ENCODE peak calls at places on chromosome 6, in six cellular contexts. C is H1, R is GM12878, E is HepG2, H is SK-N-SH, B is K562. L is an unnamed sample.

GRCh38 chr6:53424300-53424699 is 75.5 kb upstream of the ELOVL5 start:
- DNase-seq in C (no peak), H (no peak), R (no peak), B (no peak), E (no peak), L (no peak)

GRCh38 chr6:47334334-47334733 is 24.6 kb upstream of the TNFRSF21 start:
- DNase-seq in R (no peak), H (no peak), B (no peak), C (no peak), E (no peak), L (no peak)

GRCh38 chr6:112311950-112312547 is 35.1 kb upstream of the RFPL4B start:
- DNase-seq in H (peak; percentile 54), B (peak; percentile 31), C (no peak), E (peak; percentile 7), R (no peak), L (peak; percentile 7)

GRCh38 chr6:169162249-169162967 is 91.2 kb downstream of the THBS2 start:
- DNase-seq in H (peak; percentile 4), R (no peak), B (no peak), E (no peak), C (no peak), L (no peak)

GRCh38 chr6:84466521-84466920 is 239.1 kb upstream of the CEP162 start:
- DNase-seq in R (no peak), E (no peak), B (peak; percentile 21), H (no peak), C (no peak), L (peak; percentile 78)

GRCh38 chr6:63565058-63565726 is 7.1 kb upstream of the LOC128125822 start:
- DNase-seq in H (no peak), E (peak; percentile 98), R (no peak), C (no peak), B (no peak), L (peak; percentile 25)

GRCh38 chr6:144316866-144317204 is 31.7 kb downstream of the UTRN start:
- DNase-seq in H (no peak), B (no peak), R (no peak), E (no peak), C (no peak), L (no peak)

GRCh38 chr6:129623008-129623732 is 86.8 kb downstream of the ARHGAP18 start:
- DNase-seq in B (no peak), C (no peak), E (no peak), H (no peak), R (no peak), L (no peak)

GRCh38 chr6:148629910-148630470 is 116.8 kb upstream of the UST start:
- DNase-seq in C (no peak), E (no peak), H (no peak), R (no peak), B (no peak), L (no peak)

GRCh38 chr6:166678426-166678825 is 51.4 kb upstream of the RPS6KA2 start:
- DNase-seq in H (no peak), C (no peak), B (no peak), R (no peak), E (peak; percentile 68), L (peak; percentile 75)

GRCh38 chr6:149043476-149044130 is 273.9 kb upstream of the TAB2 start:
- DNase-seq in E (peak; percentile 36), C (peak; percentile 27), R (no peak), H (peak; percentile 65), B (peak; percentile 77), L (peak; percentile 22)

GRCh38 chr6:2807342-2808090 is 34.1 kb downstream of the SERPINB1 start:
- DNase-seq in H (no peak), B (no peak), C (no peak), E (no peak), R (no peak), L (no peak)

GRCh38 chr6:155224031-155224451 is 39.8 kb upstream of the CLDN20 start:
- DNase-seq in B (no peak), R (peak; percentile 81), E (peak; percentile 79), C (no peak), H (no peak), L (no peak)
- H3K27ac ChIP-seq in B (no peak overlapping the region), R (peak overlapping the region; percentile 15), E (no peak overlapping the region), C (no peak overlapping the region), H (no peak overlapping the region), L (peak overlapping the region; percentile 58)

DNA sequence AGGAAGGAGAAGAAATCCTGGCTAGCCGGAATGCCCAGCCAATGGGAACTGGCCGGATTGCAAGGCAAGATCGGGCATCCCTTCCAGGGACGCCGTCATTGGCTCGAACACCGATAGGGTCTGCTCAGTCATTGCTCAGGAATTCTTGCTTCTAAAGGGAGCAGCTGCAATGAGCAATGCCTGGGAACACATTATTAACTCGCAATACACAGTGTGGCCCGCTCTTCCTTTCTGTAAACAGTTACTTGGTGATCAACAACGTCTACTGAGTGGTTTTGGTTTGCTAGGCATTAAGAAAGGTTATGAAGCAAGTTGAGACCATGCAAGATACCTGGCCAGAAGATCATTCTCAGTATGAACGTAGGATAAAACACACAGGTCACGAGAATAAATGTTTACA is 165.4 kb upstream of the CITED2 start:
- DNase-seq in R (no peak), E (peak; percentile 52), C (peak; percentile 34), H (peak; percentile 6), B (no peak), L (peak; percentile 51)
- TF ChIP-seq CHD2 in R (no peak), E (no peak), C (no peak), H (no peak), B (no peak), L (no peak)

GRCh38 chr6:21749754-21750153 is 156.2 kb downstream of the SOX4 start:
- DNase-seq in E (no peak), C (no peak), H (peak; percentile 44), B (no peak), R (no peak), L (no peak)
- H3K27ac ChIP-seq in E (no peak overlapping the region), C (no peak overlapping the region), H (peak overlapping the region; percentile 82), B (no peak overlapping the region), R (no peak overlapping the region), L (no peak overlapping the region)

DNA sequence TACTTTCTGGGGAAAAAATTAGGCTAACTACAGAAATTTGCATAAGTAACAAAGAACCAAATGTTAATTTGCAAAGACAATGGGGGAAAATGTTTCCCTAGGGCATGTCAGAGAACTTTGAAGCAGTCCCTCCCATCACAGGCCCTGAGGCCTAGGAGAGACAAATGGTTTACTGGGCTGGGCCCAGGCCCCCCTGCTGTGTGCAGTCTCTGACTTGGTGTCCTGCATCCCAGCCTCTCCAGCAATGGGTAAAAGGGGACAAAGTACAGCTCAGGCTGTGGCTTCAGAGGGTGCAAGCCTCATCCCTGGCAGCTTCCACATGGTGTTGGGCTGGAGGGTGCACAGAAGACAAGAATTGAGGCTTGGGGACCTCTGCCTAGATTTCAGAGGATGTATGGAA is 788.4 kb downstream of the FRK start:
- DNase-seq in C (no peak), B (no peak), E (no peak), H (no peak), R (no peak), L (no peak)
- TF ChIP-seq CHD2 in C (no peak), B (no peak), E (no peak), H (no peak), R (no peak), L (no peak)

GRCh38 chr6:57261896-57262295 is 39.8 kb upstream of the RAB23 start:
- DNase-seq in B (no peak), E (no peak), R (no peak), C (no peak), H (no peak), L (no peak)
- H3K27ac ChIP-seq in B (no peak overlapping the region), E (no peak overlapping the region), R (no peak overlapping the region), C (no peak overlapping the region), H (no peak overlapping the region), L (no peak overlapping the region)

GRCh38 chr6:117829594-117830319 is 77.3 kb upstream of the SLC35F1 start:
- DNase-seq in B (peak; percentile 19), H (peak; percentile 27), R (no peak), E (peak; percentile 44), C (peak; percentile 17), L (peak; percentile 9)
- TF ChIP-seq CHD2 in B (no peak), H (no peak), R (no peak), E (no peak), C (peak; percentile 13), L (no peak)

DNA sequence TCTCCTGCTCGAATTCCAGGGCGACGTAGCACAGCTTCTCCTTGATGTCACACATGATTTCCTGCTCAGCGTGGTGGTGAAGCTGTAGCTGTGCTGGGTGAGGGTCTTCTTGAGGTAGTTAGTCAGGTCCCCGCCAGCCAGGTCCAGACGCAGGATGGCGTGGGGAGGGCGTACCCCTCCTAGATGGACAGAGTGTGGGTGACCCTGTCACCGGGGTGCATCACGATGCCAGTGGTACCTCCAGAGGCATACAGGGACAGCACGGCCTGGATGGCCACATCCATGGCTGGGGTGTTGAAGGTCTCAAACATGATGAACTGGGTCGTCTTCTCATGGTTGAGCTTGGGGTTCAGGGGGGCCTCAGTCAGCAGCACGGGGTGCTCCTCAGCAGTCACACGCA is 110.2 kb upstream of the CNR1 start:
- DNase-seq in C (no peak), R (no peak), E (no peak), H (no peak), B (no peak), L (no peak)
- H3K27ac ChIP-seq in C (no peak overlapping the region), R (no peak overlapping the region), E (no peak overlapping the region), H (no peak overlapping the region), B (no peak overlapping the region), L (no peak overlapping the region)

GRCh38 chr6:25085761-25086160 is 150.0 kb upstream of the RIPOR2 start:
- DNase-seq in C (no peak), R (no peak), E (no peak), H (no peak), B (no peak), L (no peak)

GRCh38 chr6:25084508-25084833 is 148.7 kb upstream of the RIPOR2 start:
- DNase-seq in H (no peak), B (no peak), C (no peak), E (no peak), R (no peak), L (no peak)

GRCh38 chr6:25083784-25084507 is 148.2 kb upstream of the RIPOR2 start:
- DNase-seq in B (no peak), H (no peak), C (no peak), E (peak; percentile 78), R (no peak), L (no peak)

GRCh38 chr6:25088513-25088912 is 152.8 kb upstream of the RIPOR2 start:
- DNase-seq in B (no peak), C (no peak), E (no peak), H (no peak), R (no peak), L (no peak)

GRCh38 chr6:25086500-25087091 is 150.8 kb upstream of the RIPOR2 start:
- DNase-seq in R (no peak), B (no peak), H (no peak), E (no peak), C (no peak), L (no peak)
- TF ChIP-seq CHD2 in R (no peak), B (no peak), H (no peak), E (no peak), C (no peak), L (no peak)

DNA sequence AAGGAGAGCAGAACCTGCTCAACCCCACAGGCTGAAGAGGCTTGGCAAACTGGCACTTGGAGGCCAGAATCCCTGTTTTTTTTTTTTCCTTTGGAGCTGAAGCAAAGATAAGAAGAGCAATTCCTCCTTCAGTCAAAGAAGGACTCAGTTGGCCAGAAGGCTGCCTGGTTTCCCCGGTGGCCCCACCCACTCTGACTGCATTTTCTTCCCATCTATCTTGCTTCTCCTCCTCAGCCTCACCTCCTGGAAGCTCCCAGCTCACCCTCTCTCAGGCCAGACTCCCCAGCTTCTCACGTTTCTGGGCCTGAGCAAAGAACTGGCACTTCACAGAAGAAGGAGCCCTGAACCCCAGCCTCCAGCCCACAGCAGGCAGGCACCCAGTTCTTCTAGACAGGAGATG is 2.4 kb downstream of the LRFN2 start:
- DNase-seq in E (no peak), C (no peak), B (no peak), H (no peak), R (no peak), L (no peak)
- H3K27ac ChIP-seq in E (no peak overlapping the region), C (no peak overlapping the region), B (no peak overlapping the region), H (peak overlapping the region; percentile 82), R (no peak overlapping the region), L (no peak overlapping the region)